ENCODE peak calls at places on chromosomes 1 and 21, in five cellular contexts. U is psoas muscle, X is lower lobe of right lung, E is hepatocyte, K is pancreas. O is an unnamed sample. For H3K9me3, the result is how much of the 10 kb centered on the place peaks cover.

GRCh38 chr21:45935628-45936027 is 45.9 kb upstream of the COL6A1 start:
- DNase-seq in E (no peak), X (no peak), K (no peak), U (no peak), O (no peak)

GRCh38 chr1:225427249-225428065 is at the start of gene LBR:
- DNase-seq in X (peak), U (peak), E (peak), K (peak), O (peak)

GRCh38 chr1:234004575-234004974 is 100.1 kb downstream of the SLC35F3 start:
- DNase-seq in E (no peak), U (no peak), X (no peak), K (no peak), O (no peak)

GRCh38 chr1:37945743-37946702 is 830 bp downstream of the INPP5B start:
- DNase-seq in X (peak), U (peak), K (peak), E (peak), O (no peak)

GRCh38 chr1:243234978-243235657 is 20.0 kb downstream of the CEP170 start:
- DNase-seq in U (no peak), E (no peak), X (no peak), K (no peak), O (no peak)

GRCh38 chr1:232558974-232559373 is 71.0 kb downstream of the SIPA1L2 start:
- DNase-seq in K (no peak), E (no peak), U (no peak), X (no peak), O (no peak)

GRCh38 chr21:46055863-46056281 is 42.0 kb upstream of the COL6A2 start:
- DNase-seq in K (no peak), E (no peak), U (peak), X (peak), O (no peak)

GRCh38 chr1:195637474-195637873 is 970.8 kb downstream of the KCNT2 start:
- DNase-seq in E (no peak), U (no peak), K (no peak), X (no peak), O (no peak)

GRCh38 chr1:201077736-201078135 is 34.5 kb downstream of the CACNA1S start:
- DNase-seq in U (no peak), X (no peak), K (no peak), E (no peak), O (no peak)

GRCh38 chr1:189693140-189693539 is 784.5 kb downstream of the BRINP3 start:
- DNase-seq in X (no peak), U (no peak), E (no peak), K (no peak), O (no peak)

GRCh38 chr1:199855580-199855979 is 171.9 kb upstream of the NR5A2 start:
- DNase-seq in K (no peak), X (no peak), U (no peak), E (no peak), O (no peak)

GRCh38 chr1:25664357-25664796 is 47.8 kb downstream of the MAN1C1 start:
- DNase-seq in X (no peak), K (no peak), E (no peak), U (no peak), O (no peak)

GRCh38 chr1:150558328-150558727 is 9.1 kb downstream of the ADAMTSL4 start:
- DNase-seq in K (no peak), X (no peak), E (no peak), U (no peak), O (no peak)

GRCh38 chr1:109040627-109041613 is 982 bp downstream of the WDR47 start:
- DNase-seq in K (no peak), U (peak), X (peak), E (peak), O (peak)

GRCh38 chr1:44326066-44326701 is 28.9 kb downstream of the ERI3 start:
- DNase-seq in E (no peak), K (no peak), U (no peak), X (no peak), O (no peak)

GRCh38 chr1:86774305-86775304 is 70.2 kb downstream of the SH3GLB1 start:
- DNase-seq in K (peak), U (peak), E (peak), X (peak), O (no peak)

GRCh38 chr1:58618303-58618702 is 41.3 kb upstream of the TACSTD2 start:
- DNase-seq in E (peak), X (peak), U (peak), K (peak), O (no peak)

GRCh38 chr21:21200103-21200938 is 202.1 kb downstream of the NCAM2 start:
- DNase-seq in U (peak), K (no peak), E (peak), X (no peak), O (no peak)

GRCh38 chr1:231683439-231684165 is 57.0 kb downstream of the DISC1 start:
- DNase-seq in E (no peak), K (no peak), U (no peak), X (no peak), O (no peak)

GRCh38 chr1:48245106-48245505 is 22.6 kb downstream of the SLC5A9 start:
- DNase-seq in K (no peak), X (no peak), E (no peak), U (no peak), O (no peak)

GRCh38 chr21:28742527-28742926 is 250.2 kb downstream of the LTN1 start:
- DNase-seq in X (no peak), K (no peak), U (no peak), E (no peak), O (no peak)
- TF ChIP-seq CTCF in X (no peak), K (no peak), U (peak), E (peak), O (no peak)

GRCh38 chr1:14773621-14774020 is 175.1 kb downstream of the KAZN start:
- DNase-seq in U (no peak), E (no peak), X (no peak), K (no peak), O (no peak)
- H3K27ac ChIP-seq in U (no peak), E (no peak), X (no peak), K (no peak), O (no peak)

GRCh38 chr1:22140681-22141080 is 2.2 kb downstream of the WNT4 start:
- DNase-seq in U (no peak), E (no peak), X (no peak), K (no peak), O (no peak)
- H3K9me3 ChIP-seq in U (under half), E (under half), X (under half), K (under half), O (under half)

GRCh38 chr1:82582347-82582746 is 781.6 kb downstream of the ADGRL2 start:
- DNase-seq in X (no peak), K (no peak), E (no peak), U (no peak), O (no peak)

DNA sequence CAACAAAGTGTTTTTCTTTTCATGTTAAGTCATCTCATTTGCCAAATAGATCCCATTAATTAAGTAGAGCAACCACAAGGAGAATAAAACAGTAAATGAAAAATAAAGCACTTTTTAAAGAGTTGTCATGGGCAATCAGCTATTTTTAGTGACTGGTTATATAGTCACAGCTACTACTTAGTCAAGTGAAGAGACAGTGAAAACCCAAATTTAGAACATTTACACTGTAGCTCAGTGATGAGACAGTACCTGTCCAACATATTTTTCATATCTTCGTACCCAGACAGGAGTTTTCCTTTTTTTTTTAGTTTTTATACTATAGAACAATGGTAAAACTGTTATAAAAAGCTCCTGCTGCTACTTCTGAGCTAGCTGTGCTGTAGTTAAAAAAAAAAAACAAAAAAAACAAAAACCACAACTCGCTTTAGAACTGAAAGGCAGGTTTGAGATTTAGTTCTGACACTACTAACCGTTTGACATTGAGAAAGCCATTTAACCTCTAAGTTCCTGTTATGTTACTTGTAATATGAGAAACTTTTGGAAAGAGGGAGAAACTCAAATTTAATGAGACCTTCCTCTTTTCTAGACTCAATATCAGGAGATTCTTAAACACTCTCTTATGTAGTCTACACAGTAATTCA is 777.5 kb downstream of the ADGRL2 start:
- DNase-seq in X (no peak), U (no peak), K (no peak), E (no peak), O (no peak)
- TF ChIP-seq CTCF in X (no peak), U (no peak), K (no peak), E (no peak), O (no peak)

DNA sequence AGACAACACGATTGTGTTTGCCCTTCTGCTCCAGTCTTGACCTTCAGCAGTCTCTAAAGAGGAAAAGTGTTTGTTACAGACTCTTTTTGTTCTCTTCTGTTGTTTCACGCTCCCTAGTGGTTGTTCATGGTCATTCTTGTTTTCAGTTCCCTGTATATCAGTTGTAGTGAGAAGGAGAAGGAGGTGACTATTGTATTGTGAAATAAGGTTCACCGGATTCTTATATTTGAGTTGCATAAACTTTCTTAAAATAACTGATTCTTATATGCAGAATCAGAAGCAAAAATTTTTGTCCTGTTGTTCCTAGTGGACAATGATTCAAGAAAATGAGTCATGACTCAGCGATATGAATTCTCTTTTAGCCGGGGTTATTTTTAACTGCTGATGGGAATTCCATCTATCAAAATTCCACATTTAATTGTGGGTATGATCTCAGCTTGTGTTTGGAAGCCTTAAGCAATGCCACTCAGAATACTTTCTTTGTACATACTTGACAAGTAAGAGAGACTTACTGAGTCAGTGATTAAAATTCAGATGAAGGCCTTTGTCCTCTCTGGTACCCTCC is 152.2 kb downstream of the CLEC20A start:
- DNase-seq in U (no peak), X (no peak), E (peak), K (no peak), O (no peak)
- H3K27ac ChIP-seq in U (peak), X (peak), E (peak), K (peak), O (no peak)

GRCh38 chr21:18550361-18550760 is 146.8 kb upstream of the TMPRSS15 start:
- DNase-seq in U (no peak), E (no peak), K (no peak), X (no peak), O (no peak)
- H3K9me3 ChIP-seq in U (under half), E (under half), K (under half), X (under half), O (under half)

GRCh38 chr21:43268804-43269186 is 100.0 kb downstream of the CRYAA start:
- DNase-seq in E (no peak), K (no peak), X (peak), U (peak), O (no peak)
- TF ChIP-seq CTCF in E (no peak), K (no peak), X (no peak), U (no peak), O (no peak)

O was measured in CD4-positive, alpha-beta T cell.